ENCODE peak calls at places on chromosomes 12 and 14, in five cellular contexts. M, X, K, R and S are unnamed samples.
A peak's percentile ranks its signal among the peaks of the same experiment; 100 is the strongest.

GRCh38 chr14:102028733-102029132 is 58.1 kb downstream of the HSP90AA1 start:
- DNase-seq in M (no peak), X (no peak), K (no peak), R (peak; percentile 18), S (no peak)

GRCh38 chr14:95045255-95045701 is 112.1 kb downstream of the DICER1 start:
- DNase-seq in M (no peak), X (no peak), K (peak; percentile 41), R (peak; percentile 31), S (peak; percentile 34)

GRCh38 chr14:105419055-105419304 is 647 bp upstream of the MTA1 start:
- DNase-seq in M (no peak), X (no peak), K (no peak), R (no peak), S (no peak)

GRCh38 chr12:47803196-47803875 is 16.4 kb downstream of the HDAC7 start:
- DNase-seq in M (no peak), X (no peak), K (no peak), R (no peak), S (no peak)

GRCh38 chr12:116373610-116374606 is 96.4 kb upstream of the MED13L start:
- DNase-seq in M (no peak), X (no peak), K (no peak), R (no peak), S (no peak)

GRCh38 chr14:22314183-22314820 is 274.7 kb downstream of the DAD1 start:
- DNase-seq in M (no peak), X (no peak), K (peak; percentile 76), R (no peak), S (no peak)

GRCh38 chr12:13179159-13180074 is 17.1 kb upstream of the EMP1 start:
- DNase-seq in M (peak; percentile 54), X (peak; percentile 46), K (peak; percentile 75), R (peak; percentile 93), S (peak; percentile 77)

GRCh38 chr12:112447106-112447505 is 28.4 kb downstream of the PTPN11 start:
- DNase-seq in M (no peak), X (no peak), K (no peak), R (no peak), S (no peak)

GRCh38 chr12:51349026-51349425 is 2.5 kb upstream of the CELA1 start:
- DNase-seq in M (no peak), X (no peak), K (no peak), R (no peak), S (no peak)

GRCh38 chr14:36942522-36943245 is 229.7 kb downstream of the SLC25A21 start:
- DNase-seq in M (no peak), X (no peak), K (no peak), R (no peak), S (no peak)

GRCh38 chr12:96500686-96501085 is 11.3 kb downstream of the CFAP54 start:
- DNase-seq in M (no peak), X (no peak), K (no peak), R (no peak), S (no peak)

GRCh38 chr12:98464155-98464554 is 51.2 kb upstream of the TMPO start:
- DNase-seq in M (no peak), X (no peak), K (no peak), R (no peak), S (no peak)

GRCh38 chr12:116113398-116114130 is 163.9 kb downstream of the MED13L start:
- DNase-seq in M (no peak), X (no peak), K (no peak), R (no peak), S (no peak)

GRCh38 chr14:102262894-102263462 is 42.0 kb downstream of the MOK start:
- DNase-seq in M (no peak), X (no peak), K (peak; percentile 62), R (no peak), S (no peak)

GRCh38 chr12:52590021-52590420 is 11.2 kb downstream of the KRT72 start:
- DNase-seq in M (peak; percentile 2), X (no peak), K (no peak), R (no peak), S (peak; percentile 33)

GRCh38 chr12:20220339-20220738 is 148.0 kb upstream of the PDE3A start:
- DNase-seq in M (no peak), X (no peak), K (peak; percentile 27), R (no peak), S (no peak)

GRCh38 chr12:92007787-92008186 is 137.9 kb downstream of the BTG1 start:
- DNase-seq in M (no peak), X (no peak), K (peak; percentile 3), R (no peak), S (no peak)

GRCh38 chr14:33634631-33635030 is 316.2 kb downstream of the EGLN3 start:
- DNase-seq in M (no peak), X (no peak), K (no peak), R (no peak), S (no peak)

GRCh38 chr12:5432011-5432400 is at the start of gene NTF3:
- DNase-seq in M (no peak), X (peak; percentile 36), K (peak; percentile 79), R (no peak), S (no peak)

GRCh38 chr12:124543591-124544310 is 23.7 kb downstream of the NCOR2 start:
- DNase-seq in M (no peak), X (no peak), K (peak; percentile 86), R (peak; percentile 77), S (no peak)

GRCh38 chr12:124543052-124543590 is 24.3 kb downstream of the NCOR2 start:
- DNase-seq in M (no peak), X (no peak), K (no peak), R (peak; percentile 86), S (no peak)

GRCh38 chr12:124545508-124546418 is 21.6 kb downstream of the NCOR2 start:
- DNase-seq in M (no peak), X (no peak), K (no peak), R (peak; percentile 90), S (peak; percentile 70)

GRCh38 chr12:124544311-124544970 is 23.0 kb downstream of the NCOR2 start:
- DNase-seq in M (no peak), X (no peak), K (peak; percentile 64), R (peak; percentile 77), S (no peak)

DNA sequence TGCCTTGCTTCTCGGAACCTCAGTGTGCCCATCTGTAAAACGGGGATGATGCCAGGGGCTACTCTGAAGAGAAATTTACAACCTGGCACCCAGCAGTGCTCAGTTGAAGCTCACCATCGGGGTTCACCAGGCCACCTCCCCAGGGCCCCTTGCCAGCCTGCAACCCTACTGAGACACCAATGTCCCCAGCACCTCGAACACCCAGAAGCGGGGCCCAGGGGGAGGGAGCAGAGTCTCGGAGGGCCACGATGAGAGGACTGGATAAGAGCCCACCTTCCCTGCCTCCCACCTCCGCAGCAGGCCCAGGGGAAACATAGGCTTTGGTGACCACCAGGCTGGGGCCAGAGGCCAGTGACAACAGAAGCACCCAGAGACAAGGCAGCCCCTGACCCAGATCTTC is 22.4 kb downstream of the NCOR2 start:
- DNase-seq in M (no peak), X (no peak), K (no peak), R (peak; percentile 71), S (no peak)
- H3K4me1 ChIP-seq in M (peaks cover 73% of the 10 kb centered on the region), X (peaks cover 80% of the 10 kb centered on the region), K (peaks cover 44% of the 10 kb centered on the region), R (peaks cover 59% of the 10 kb centered on the region), S (peaks cover 71% of the 10 kb centered on the region)

DNA sequence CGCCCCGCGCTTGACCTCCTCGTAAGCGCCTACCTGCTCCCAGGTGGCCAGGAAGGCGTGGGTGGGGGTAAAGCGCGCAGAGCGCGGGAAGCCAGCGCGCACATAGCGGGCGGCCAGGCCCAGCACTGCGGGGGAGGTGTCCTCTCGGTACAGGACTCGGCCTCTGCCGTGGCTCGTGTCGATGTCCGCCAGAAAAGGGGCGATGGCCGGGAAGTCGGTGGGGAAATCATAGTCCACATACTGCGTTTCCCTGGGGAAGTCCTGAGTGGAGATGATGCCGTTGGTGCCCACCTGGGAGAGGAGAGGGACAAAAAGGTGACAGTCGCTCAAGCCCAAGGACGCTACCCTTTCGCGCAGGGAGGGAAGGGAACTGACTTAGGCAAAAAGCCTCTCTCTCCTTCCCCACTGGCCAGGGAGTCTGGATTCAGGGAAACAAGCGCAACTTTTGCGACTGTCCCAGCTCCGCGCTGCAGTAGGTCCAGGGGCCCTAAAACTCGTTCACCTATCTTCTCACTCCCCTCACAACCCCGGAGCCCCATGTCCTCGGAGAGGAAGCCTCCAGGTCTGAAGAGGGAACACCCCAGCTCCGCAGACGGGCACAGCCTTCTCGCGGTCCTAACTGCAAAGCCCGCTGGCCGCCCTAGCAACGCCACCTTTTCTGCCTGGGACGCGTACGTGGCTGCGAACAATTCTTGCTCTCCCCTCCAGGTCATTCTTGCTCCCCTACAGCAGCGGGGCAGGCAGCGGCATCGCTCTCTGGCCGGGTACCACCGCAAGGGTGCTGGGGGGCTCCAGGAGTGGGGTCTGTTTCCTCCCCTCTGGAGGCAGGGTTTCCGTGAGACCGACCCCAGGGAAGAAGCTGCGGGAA is 752 bp downstream of the NID2 start:
- DNase-seq in M (no peak), X (peak; percentile 58), K (peak; percentile 65), R (peak; percentile 83), S (peak; percentile 67)
- H3K4me3 ChIP-seq in M (peak overlapping the region; percentile 78), X (peak overlapping the region; percentile 77), K (peak overlapping the region; percentile 65), R (peak overlapping the region; percentile 81), S (peak overlapping the region; percentile 60)

GRCh38 chr12:56299853-56300643 is at the start of gene CS:
- DNase-seq in M (peak; percentile 99), X (peak; percentile 98), K (peak; percentile 100), R (peak; percentile 100), S (peak; percentile 99)
- H3K4me1 ChIP-seq in M (peaks cover 54% of the 10 kb centered on the region), X (peaks cover 72% of the 10 kb centered on the region), K (peaks cover 11% of the 10 kb centered on the region), R (peaks cover 37% of the 10 kb centered on the region), S (peaks cover 38% of the 10 kb centered on the region)

DNA sequence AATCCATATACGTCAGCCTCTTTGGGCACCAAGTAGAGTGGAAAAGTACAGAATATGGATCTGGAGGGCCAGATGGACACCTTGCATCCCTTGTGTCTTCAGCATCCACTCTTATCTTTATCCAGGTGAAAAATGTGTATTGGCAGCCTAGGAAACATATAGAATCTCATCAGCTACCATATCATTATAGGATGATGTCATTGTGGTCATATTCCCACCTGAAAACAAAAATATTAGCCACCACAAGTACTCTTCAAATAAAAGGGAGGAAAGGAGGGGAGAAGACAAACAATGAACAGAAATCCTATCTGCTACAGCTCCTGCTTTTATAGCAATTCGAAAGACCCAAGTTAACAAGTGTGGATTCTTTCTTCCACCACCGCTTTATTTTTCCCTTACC is 13.7 kb upstream of the IL26 start:
- DNase-seq in M (no peak), X (no peak), K (no peak), R (no peak), S (no peak)
- H3K4me3 ChIP-seq in M (no peak overlapping the region), X (no peak overlapping the region), K (no peak overlapping the region), R (no peak overlapping the region), S (no peak overlapping the region)